ENCODE peak calls at places on chromosomes 7 and 10, in eight cellular contexts. F is left lung, U is lower lobe of right lung, B is neural progenitor cell, K is AG09309, H is GM13977, R is HFFc6, S is stomach. G is an unnamed sample.

GRCh38 chr10:14723052-14723689 is 51.5 kb downstream of the FAM107B start:
- DNase-seq in F (no peak), U (no peak), B (no peak), K (no peak), H (no peak), R (no peak), S (no peak), G (no peak)

GRCh38 chr7:16504019-16504418 is 22.6 kb upstream of the LRRC72 start:
- DNase-seq in F (no peak), U (no peak), B (no peak), K (no peak), H (no peak), R (no peak), S (no peak), G (no peak)

GRCh38 chr10:132036153-132036886 is 29.4 kb upstream of the JAKMIP3 start:
- DNase-seq in F (no peak), U (no peak), B (peak; percentile 70), K (no peak), H (no peak), R (no peak), S (no peak), G (no peak)

GRCh38 chr10:132497083-132497680 is 40.4 kb upstream of the INPP5A start:
- DNase-seq in F (peak; percentile 52), U (peak; percentile 28), B (no peak), K (no peak), H (no peak), R (no peak), S (no peak), G (no peak)

GRCh38 chr7:36158321-36158605 is 5.2 kb downstream of the EEPD1 start:
- DNase-seq in F (no peak), U (no peak), B (no peak), K (no peak), H (no peak), R (no peak), S (no peak), G (no peak)

GRCh38 chr10:114388275-114388674 is 16.0 kb downstream of the AFAP1L2 start:
- DNase-seq in F (no peak), U (no peak), B (no peak), K (no peak), H (peak; percentile 49), R (no peak), S (no peak), G (no peak)

GRCh38 chr10:113616244-113617074 is 47.4 kb downstream of the NRAP start:
- DNase-seq in F (no peak), U (no peak), B (peak; percentile 64), K (no peak), H (no peak), R (peak; percentile 17), S (no peak), G (no peak)

GRCh38 chr10:132163278-132163765 is 23.4 kb upstream of the DPYSL4 start:
- DNase-seq in F (peak; percentile 64), U (peak; percentile 50), B (peak; percentile 87), K (no peak), H (peak; percentile 65), R (no peak), S (peak; percentile 49), G (no peak)

GRCh38 chr7:47594406-47594805 is 12.5 kb upstream of the TNS3 start:
- DNase-seq in F (no peak), U (no peak), B (no peak), K (no peak), H (no peak), R (no peak), S (no peak), G (no peak)

GRCh38 chr10:24920907-24921881 is 31.2 kb downstream of the PRTFDC1 start:
- DNase-seq in F (peak; percentile 70), U (no peak), B (no peak), K (peak; percentile 95), H (peak; percentile 28), R (peak; percentile 96), S (no peak), G (no peak)

GRCh38 chr7:65438593-65438992 is 64.9 kb downstream of the ZNF92 start:
- DNase-seq in F (no peak), U (no peak), B (no peak), K (peak; percentile 78), H (no peak), R (peak; percentile 90), S (no peak), G (no peak)

GRCh38 chr10:124665980-124666379 is 78.2 kb downstream of the FAM53B start:
- DNase-seq in F (no peak), U (no peak), B (no peak), K (no peak), H (no peak), R (no peak), S (no peak), G (no peak)

GRCh38 chr7:151700621-151701185 is 176.2 kb downstream of the PRKAG2 start:
- DNase-seq in F (peak; percentile 58), U (peak; percentile 24), B (no peak), K (no peak), H (no peak), R (peak; percentile 16), S (no peak), G (no peak)

GRCh38 chr7:8291742-8292141 is 29.8 kb upstream of the ICA1 start:
- DNase-seq in F (no peak), U (no peak), B (no peak), K (no peak), H (no peak), R (no peak), S (no peak), G (no peak)

GRCh38 chr7:36296284-36296683 is 93.4 kb upstream of the ANLN start:
- DNase-seq in F (no peak), U (no peak), B (no peak), K (no peak), H (no peak), R (no peak), S (no peak), G (no peak)

GRCh38 chr7:38273286-38273995 is at the start of gene TARP:
- DNase-seq in F (no peak), U (no peak), B (no peak), K (no peak), H (no peak), R (no peak), S (no peak), G (no peak)

GRCh38 chr10:129756912-129757861 is 206.9 kb downstream of the EBF3 start:
- DNase-seq in F (peak; percentile 20), U (peak; percentile 44), B (no peak), K (no peak), H (no peak), R (no peak), S (peak; percentile 24), G (no peak)

GRCh38 chr7:67484244-67484751 is 487.7 kb downstream of the TYW1 start:
- DNase-seq in F (no peak), U (no peak), B (peak; percentile 91), K (peak; percentile 24), H (peak; percentile 37), R (peak; percentile 38), S (peak; percentile 45), G (no peak)

DNA sequence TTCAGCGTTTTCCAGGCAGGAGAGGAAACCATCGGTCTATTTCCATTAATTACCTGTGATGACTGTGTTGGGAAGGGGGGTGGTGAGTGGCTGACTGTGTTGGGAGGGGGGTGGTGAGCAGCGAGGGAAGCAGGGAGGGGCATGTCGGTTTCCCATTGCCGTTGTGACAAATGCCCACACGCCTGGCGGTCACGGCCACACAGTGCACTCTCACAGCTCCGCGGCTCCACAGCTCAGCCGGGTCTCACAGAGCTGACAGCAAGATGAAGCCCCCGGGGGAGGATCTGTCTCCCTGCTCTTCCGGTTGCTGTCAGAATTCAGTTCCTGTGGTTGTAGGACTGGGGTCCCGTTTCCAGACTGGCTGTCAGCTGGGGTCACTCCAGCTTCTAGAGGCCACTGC is 39.0 kb downstream of the AP5Z1 start:
- DNase-seq in F (no peak), U (no peak), B (no peak), K (no peak), H (no peak), R (no peak), S (no peak), G (no peak)
- TF ChIP-seq CTCF in F (no peak), U (no peak), B (no peak), K (no peak), H (no peak), R (no peak), S (no peak), G (no peak)

DNA sequence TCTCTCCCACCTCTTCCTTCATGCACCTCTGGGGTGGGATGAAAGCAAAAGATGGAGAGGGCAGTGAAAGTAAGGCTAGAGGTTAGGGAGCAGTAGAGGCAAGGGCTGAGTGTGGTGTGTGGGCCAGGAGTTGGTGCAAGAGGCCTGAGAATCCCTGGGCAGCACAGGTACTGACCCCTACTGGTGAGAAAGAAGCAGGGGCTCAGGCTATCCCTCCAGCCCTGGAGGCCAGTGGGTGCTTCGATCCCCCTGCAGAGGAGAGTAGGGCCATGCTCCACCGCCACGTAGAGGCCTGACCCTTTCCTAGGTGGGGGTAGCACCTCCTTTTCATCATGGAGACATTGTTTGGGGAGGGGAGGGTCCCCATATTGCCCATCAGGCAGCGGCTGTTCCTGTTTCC is 9.8 kb downstream of the CDHR1 start:
- DNase-seq in F (no peak), U (no peak), B (peak; percentile 38), K (no peak), H (peak; percentile 75), R (no peak), S (no peak), G (no peak)
- TF ChIP-seq CTCF in F (no peak), U (no peak), B (peak; percentile 52), K (peak; percentile 19), H (peak; percentile 74), R (peak; percentile 63), S (no peak), G (no peak)

GRCh38 chr7:135541029-135541428 is 16.7 kb upstream of the NUP205 start:
- DNase-seq in F (no peak), U (no peak), B (no peak), K (no peak), H (no peak), R (no peak), S (no peak), G (no peak)
- TF ChIP-seq CTCF in F (no peak), U (no peak), B (no peak), K (no peak), H (no peak), R (no peak), S (no peak), G (no peak)

GRCh38 chr10:117503170-117503885 is 39.2 kb upstream of the EMX2 start:
- DNase-seq in F (no peak), U (no peak), B (peak; percentile 23), K (no peak), H (no peak), R (no peak), S (no peak), G (no peak)
- TF ChIP-seq CTCF in F (no peak), U (no peak), B (no peak), K (no peak), H (peak; percentile 10), R (no peak), S (no peak), G (no peak)

DNA sequence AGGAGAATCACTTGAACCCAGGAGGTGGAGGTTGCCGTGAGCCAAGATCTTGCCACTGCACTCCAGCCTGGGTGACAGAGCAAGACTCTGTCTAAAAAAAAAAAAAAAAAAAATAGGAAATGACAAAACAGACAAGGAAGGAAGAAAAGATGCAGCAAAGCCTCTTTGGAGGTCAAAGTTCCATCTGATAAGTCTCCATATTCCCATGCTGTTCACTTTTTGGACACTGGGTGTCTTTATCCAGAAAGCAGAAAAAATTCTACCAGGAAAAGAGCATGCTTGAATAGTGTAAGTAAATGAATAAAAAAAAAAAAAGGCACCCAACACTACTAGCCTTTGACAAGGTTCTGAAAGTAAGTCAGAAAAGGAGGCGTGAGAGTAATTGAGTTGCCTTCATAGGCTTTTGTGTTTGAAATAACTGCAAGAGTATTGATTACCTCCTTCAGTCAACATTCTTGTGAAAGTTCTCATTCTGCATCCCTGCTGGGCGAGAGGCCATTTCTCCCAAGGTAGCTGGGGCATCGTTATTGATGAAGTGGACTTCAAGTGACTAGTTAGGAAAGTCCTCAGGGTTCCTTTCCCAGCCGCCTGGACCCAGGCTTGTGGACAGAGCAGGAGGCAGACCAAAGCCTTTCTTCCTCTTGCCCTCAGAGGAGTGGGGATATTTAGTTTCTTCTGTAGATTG is 133.3 kb upstream of the KIF5B start:
- DNase-seq in F (no peak), U (no peak), B (no peak), K (no peak), H (no peak), R (peak; percentile 64), S (no peak), G (no peak)
- TF ChIP-seq CTCF in F (peak; percentile 22), U (no peak), B (no peak), K (peak; percentile 19), H (no peak), R (peak; percentile 62), S (peak; percentile 19), G (no peak)

G was measured in activated B cell treated with CpG ODN at 0.5 μM for 24 hours.